ENCODE peak calls at places on chromosome 4, in eight cellular contexts. One of them, this sample, is unnamed.

GRCh38 chr4:48985976-48986653 is at the start of gene CWH43:
- DNase-seq in M059J: no peak
- DNase-seq in stomach: peak
- DNase-seq in NCI-H1436: no peak
- DNase-seq in lung: no peak
- DNase-seq in fibroblast of mammary gland: no peak
- DNase-seq in astrocyte: no peak
- DNase-seq in nephron progenitor cell: peak
- DNase-seq in this sample: no peak

GRCh38 chr4:125321709-125322362 is 7.1 kb downstream of the FAT4 start:
- DNase-seq in M059J: peak
- DNase-seq in astrocyte: peak
- DNase-seq in nephron progenitor cell: no peak
- DNase-seq in fibroblast of mammary gland: peak
- DNase-seq in NCI-H1436: no peak
- DNase-seq in lung: no peak
- DNase-seq in stomach: no peak
- DNase-seq in this sample: no peak

GRCh38 chr4:109816082-109816442 is 500 bp downstream of the GAR1 start:
- DNase-seq in M059J: no peak
- DNase-seq in lung: no peak
- DNase-seq in astrocyte: no peak
- DNase-seq in nephron progenitor cell: peak
- DNase-seq in NCI-H1436: no peak
- DNase-seq in fibroblast of mammary gland: no peak
- DNase-seq in stomach: peak
- DNase-seq in this sample: no peak

GRCh38 chr4:176404591-176404990 is 84.8 kb downstream of the SPCS3 start:
- DNase-seq in lung: no peak
- DNase-seq in astrocyte: peak
- DNase-seq in NCI-H1436: no peak
- DNase-seq in nephron progenitor cell: no peak
- DNase-seq in stomach: no peak
- DNase-seq in fibroblast of mammary gland: peak
- DNase-seq in M059J: peak
- DNase-seq in this sample: no peak

GRCh38 chr4:141134051-141134450 is 782 bp upstream of the RNF150 start:
- DNase-seq in astrocyte: no peak
- DNase-seq in nephron progenitor cell: no peak
- DNase-seq in M059J: peak
- DNase-seq in lung: no peak
- DNase-seq in fibroblast of mammary gland: no peak
- DNase-seq in NCI-H1436: no peak
- DNase-seq in stomach: no peak
- DNase-seq in this sample: no peak

GRCh38 chr4:25633541-25633940 is 22.1 kb upstream of the SLC34A2 start:
- DNase-seq in fibroblast of mammary gland: no peak
- DNase-seq in M059J: no peak
- DNase-seq in nephron progenitor cell: no peak
- DNase-seq in stomach: no peak
- DNase-seq in astrocyte: no peak
- DNase-seq in lung: no peak
- DNase-seq in NCI-H1436: no peak
- DNase-seq in this sample: no peak

GRCh38 chr4:159035570-159035969 is 67.3 kb upstream of the RAPGEF2 start:
- DNase-seq in lung: no peak
- DNase-seq in fibroblast of mammary gland: no peak
- DNase-seq in astrocyte: no peak
- DNase-seq in nephron progenitor cell: no peak
- DNase-seq in stomach: no peak
- DNase-seq in M059J: no peak
- DNase-seq in NCI-H1436: no peak
- DNase-seq in this sample: no peak

GRCh38 chr4:33060873-33061542 is 2340.8 kb downstream of the PCDH7 start:
- DNase-seq in nephron progenitor cell: peak
- DNase-seq in lung: no peak
- DNase-seq in stomach: no peak
- DNase-seq in astrocyte: peak
- DNase-seq in fibroblast of mammary gland: peak
- DNase-seq in NCI-H1436: peak
- DNase-seq in M059J: peak
- DNase-seq in this sample: no peak

GRCh38 chr4:140675599-140676231 is 80.5 kb downstream of the TBC1D9 start:
- DNase-seq in astrocyte: peak
- DNase-seq in fibroblast of mammary gland: no peak
- DNase-seq in lung: no peak
- DNase-seq in stomach: no peak
- DNase-seq in M059J: peak
- DNase-seq in nephron progenitor cell: no peak
- DNase-seq in NCI-H1436: no peak
- DNase-seq in this sample: no peak

GRCh38 chr4:76570141-76570989 is 135.3 kb downstream of the SHROOM3 start:
- DNase-seq in M059J: peak
- DNase-seq in lung: no peak
- DNase-seq in astrocyte: peak
- DNase-seq in NCI-H1436: no peak
- DNase-seq in nephron progenitor cell: peak
- DNase-seq in fibroblast of mammary gland: peak
- DNase-seq in stomach: no peak
- DNase-seq in this sample: no peak

GRCh38 chr4:101211146-101211553 is 136.2 kb downstream of the PPP3CA start:
- DNase-seq in NCI-H1436: no peak
- DNase-seq in nephron progenitor cell: no peak
- DNase-seq in lung: no peak
- DNase-seq in astrocyte: peak
- DNase-seq in fibroblast of mammary gland: peak
- DNase-seq in M059J: peak
- DNase-seq in stomach: no peak
- DNase-seq in this sample: no peak

GRCh38 chr4:11160288-11160687 is 268.4 kb downstream of the HS3ST1 start:
- DNase-seq in astrocyte: no peak
- DNase-seq in stomach: no peak
- DNase-seq in fibroblast of mammary gland: no peak
- DNase-seq in NCI-H1436: no peak
- DNase-seq in M059J: no peak
- DNase-seq in lung: no peak
- DNase-seq in nephron progenitor cell: no peak
- DNase-seq in this sample: no peak

GRCh38 chr4:126241631-126242030 is 926.9 kb downstream of the FAT4 start:
- DNase-seq in NCI-H1436: no peak
- DNase-seq in astrocyte: no peak
- DNase-seq in nephron progenitor cell: no peak
- DNase-seq in lung: no peak
- DNase-seq in fibroblast of mammary gland: no peak
- DNase-seq in stomach: no peak
- DNase-seq in M059J: no peak
- DNase-seq in this sample: no peak